ENCODE peak calls at places on chromosomes 6 and 20, in seven cellular contexts. B, A, Z, T, Q, I and G are unnamed samples.
A peak's percentile ranks its signal among the peaks of the same experiment; 100 is the strongest.

GRCh38 chr6:42756713-42757112 is 10.8 kb upstream of the TBCC start:
- DNase-seq in B (peak; percentile 58), A (no peak), Z (no peak), T (no peak), Q (no peak), I (no peak), G (no peak)

GRCh38 chr6:137473651-137474050 is 20.5 kb downstream of the OLIG3 start:
- DNase-seq in B (no peak), A (no peak), Z (no peak), T (no peak), Q (no peak), I (no peak), G (no peak)

GRCh38 chr6:155472886-155473285 is 17.2 kb upstream of the NOX3 start:
- DNase-seq in B (no peak), A (no peak), Z (no peak), T (no peak), Q (no peak), I (no peak), G (no peak)

GRCh38 chr20:50085481-50086365 is 27.2 kb downstream of the UBE2V1 start:
- DNase-seq in B (no peak), A (peak; percentile 79), Z (peak; percentile 82), T (peak; percentile 22), Q (peak; percentile 69), I (no peak), G (peak; percentile 78)

GRCh38 chr6:42292002-42292735 is 74.5 kb upstream of the MRPS10 start:
- DNase-seq in B (no peak), A (no peak), Z (no peak), T (peak; percentile 55), Q (no peak), I (no peak), G (no peak)

GRCh38 chr6:143397229-143398222 is 53.0 kb downstream of the ADAT2 start:
- DNase-seq in B (no peak), A (no peak), Z (peak; percentile 99), T (peak; percentile 42), Q (peak; percentile 15), I (no peak), G (no peak)

GRCh38 chr20:58987790-58988564 is 6.9 kb downstream of the NELFCD start:
- DNase-seq in B (no peak), A (no peak), Z (no peak), T (no peak), Q (no peak), I (no peak), G (peak; percentile 93)

GRCh38 chr6:17393335-17394191 is at the start of gene CAP2:
- DNase-seq in B (peak; percentile 83), A (peak; percentile 80), Z (peak; percentile 65), T (no peak), Q (no peak), I (no peak), G (peak; percentile 47)

GRCh38 chr6:18536693-18537092 is 149.5 kb downstream of the RNF144B start:
- DNase-seq in B (no peak), A (peak; percentile 12), Z (no peak), T (no peak), Q (no peak), I (no peak), G (no peak)

GRCh38 chr6:167588181-167588919 is 238.4 kb upstream of the AFDN start:
- DNase-seq in B (no peak), A (no peak), Z (peak; percentile 77), T (no peak), Q (no peak), I (no peak), G (peak; percentile 29)

GRCh38 chr6:131949909-131950766 is 1.0 kb downstream of the CCN2 start:
- DNase-seq in B (peak; percentile 81), A (peak; percentile 74), Z (peak; percentile 75), T (peak; percentile 32), Q (no peak), I (no peak), G (peak; percentile 33)

GRCh38 chr6:4017847-4018193 is 61.1 kb downstream of the FAM217A start:
- DNase-seq in B (no peak), A (peak; percentile 58), Z (peak; percentile 51), T (peak; percentile 28), Q (peak; percentile 51), I (no peak), G (no peak)

GRCh38 chr20:3798405-3798768 is 2.3 kb downstream of the CDC25B start:
- DNase-seq in B (no peak), A (no peak), Z (no peak), T (no peak), Q (no peak), I (no peak), G (no peak)

GRCh38 chr6:7640607-7641577 is 50.9 kb downstream of the SNRNP48 start:
- DNase-seq in B (no peak), A (no peak), Z (peak; percentile 64), T (peak; percentile 29), Q (no peak), I (no peak), G (no peak)

GRCh38 chr6:117072134-117072533 is 193.2 kb upstream of the VGLL2 start:
- DNase-seq in B (no peak), A (no peak), Z (no peak), T (no peak), Q (no peak), I (no peak), G (no peak)

GRCh38 chr20:51487525-51488279 is 54.8 kb downstream of the NFATC2 start:
- DNase-seq in B (no peak), A (no peak), Z (peak; percentile 29), T (peak; percentile 89), Q (peak; percentile 39), I (no peak), G (no peak)

GRCh38 chr6:131982740-131983259 is 31.6 kb upstream of the CCN2 start:
- DNase-seq in B (no peak), A (no peak), Z (no peak), T (no peak), Q (no peak), I (no peak), G (no peak)

GRCh38 chr20:31260326-31260932 is 3.0 kb downstream of the DEFB115 start:
- DNase-seq in B (no peak), A (peak; percentile 29), Z (peak; percentile 66), T (peak; percentile 33), Q (peak; percentile 44), I (no peak), G (peak; percentile 69)

GRCh38 chr20:6837730-6838129 is 70.2 kb downstream of the BMP2 start:
- DNase-seq in B (no peak), A (no peak), Z (no peak), T (no peak), Q (no peak), I (no peak), G (no peak)
- TF ChIP-seq JUND in B (no peak), A (no peak), Z (no peak), T (no peak), Q (no peak), I (no peak), G (no peak)

GRCh38 chr6:135568366-135568765 is 70.8 kb upstream of the AHI1 start:
- DNase-seq in B (no peak), A (peak; percentile 45), Z (no peak), T (no peak), Q (peak; percentile 45), I (peak; percentile 7), G (no peak)
- TF ChIP-seq JUND in B (no peak), A (no peak), Z (no peak), T (no peak), Q (no peak), I (no peak), G (no peak)

GRCh38 chr20:25274891-25275812 is 27.3 kb downstream of the PYGB start:
- DNase-seq in B (peak; percentile 43), A (no peak), Z (no peak), T (no peak), Q (no peak), I (no peak), G (no peak)
- TF ChIP-seq JUND in B (no peak), A (no peak), Z (no peak), T (no peak), Q (no peak), I (no peak), G (no peak)

GRCh38 chr6:122066200-122066599 is 333.3 kb upstream of the HSF2 start:
- DNase-seq in B (no peak), A (no peak), Z (no peak), T (no peak), Q (no peak), I (no peak), G (no peak)

GRCh38 chr6:122075084-122075760 is 324.2 kb upstream of the HSF2 start:
- DNase-seq in B (no peak), A (no peak), Z (no peak), T (no peak), Q (no peak), I (no peak), G (no peak)

GRCh38 chr6:122068291-122068769 is 331.1 kb upstream of the HSF2 start:
- DNase-seq in B (no peak), A (no peak), Z (no peak), T (no peak), Q (no peak), I (no peak), G (no peak)

GRCh38 chr6:122071950-122072647 is 327.4 kb upstream of the HSF2 start:
- DNase-seq in B (no peak), A (no peak), Z (no peak), T (no peak), Q (no peak), I (no peak), G (no peak)

DNA sequence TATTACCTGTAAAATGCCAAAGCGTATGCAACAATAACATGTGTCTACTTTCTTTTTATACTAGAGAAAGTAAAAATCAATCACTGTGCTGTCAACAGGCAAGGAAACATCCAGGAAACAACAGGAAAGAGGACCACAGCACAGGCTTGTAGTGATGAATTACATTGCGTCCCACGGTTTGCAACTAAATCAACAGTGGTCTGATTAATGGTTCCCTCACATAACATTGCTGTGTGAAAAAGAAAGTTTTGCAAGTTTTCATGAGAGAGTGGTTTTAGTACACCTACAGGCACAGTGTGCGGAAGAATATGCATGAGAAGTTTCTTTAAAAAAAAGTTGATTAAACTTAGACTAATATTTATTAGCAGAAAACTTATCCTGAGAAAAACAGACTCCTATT is 329.5 kb upstream of the HSF2 start:
- DNase-seq in B (no peak), A (no peak), Z (no peak), T (no peak), Q (no peak), I (no peak), G (no peak)
- TF ChIP-seq JUND in B (no peak), A (no peak), Z (no peak), T (no peak), Q (no peak), I (no peak), G (no peak)

GRCh38 chr6:87029711-87030314 is 65.1 kb downstream of the CGA start:
- DNase-seq in B (no peak), A (peak; percentile 51), Z (peak; percentile 16), T (peak; percentile 61), Q (peak; percentile 60), I (no peak), G (peak; percentile 51)
- TF ChIP-seq JUND in B (no peak), A (no peak), Z (no peak), T (no peak), Q (no peak), I (no peak), G (no peak)

GRCh38 chr6:55713411-55713810 is 134.4 kb upstream of the HMGCLL1 start:
- DNase-seq in B (no peak), A (no peak), Z (peak; percentile 31), T (no peak), Q (no peak), I (no peak), G (no peak)
- TF ChIP-seq JUND in B (no peak), A (no peak), Z (no peak), T (no peak), Q (no peak), I (no peak), G (no peak)